ENCODE peak calls at places on chromosomes 6 and 20, in four cellular contexts. W is pons, D is nucleus accumbens, J is COR-L47. A is an unnamed sample.

GRCh38 chr6:112466378-112467151 is 119.4 kb downstream of the RFPL4B start:
- DNase-seq in W (no peak), J (no peak), D (no peak), A (no peak)

GRCh38 chr20:34815636-34816035 is 9.8 kb downstream of the NCOA6 start:
- DNase-seq in J (no peak), D (no peak), W (no peak), A (no peak)

GRCh38 chr6:127634178-127634577 is 57.2 kb downstream of the C6orf58 start:
- DNase-seq in W (no peak), J (no peak), D (no peak), A (no peak)

GRCh38 chr20:11054266-11055025 is 380.6 kb upstream of the JAG1 start:
- DNase-seq in W (no peak), D (no peak), J (no peak), A (no peak)

GRCh38 chr6:139327038-139327437 is 35.2 kb upstream of the TXLNB start:
- DNase-seq in W (no peak), J (no peak), D (no peak), A (no peak)

GRCh38 chr6:129567374-129567773 is 142.6 kb downstream of the ARHGAP18 start:
- DNase-seq in D (no peak), W (peak; percentile 6), J (no peak), A (no peak)

GRCh38 chr20:36499723-36500501 is 41.4 kb upstream of the MYL9 start:
- DNase-seq in W (no peak), D (no peak), J (no peak), A (no peak)

GRCh38 chr20:31573555-31574295 is 31.4 kb upstream of the ID1 start:
- DNase-seq in J (peak; percentile 81), D (no peak), W (no peak), A (no peak)

GRCh38 chr6:106448000-106448426 is 87.5 kb downstream of the CRYBG1 start:
- DNase-seq in W (peak; percentile 61), J (no peak), D (no peak), A (peak; percentile 47)

GRCh38 chr6:77463308-77463880 is at the start of gene HTR1B:
- DNase-seq in J (no peak), W (no peak), D (no peak), A (no peak)

GRCh38 chr20:59392741-59393140 is 92.3 kb downstream of the EDN3 start:
- DNase-seq in D (no peak), J (no peak), W (no peak), A (no peak)

GRCh38 chr6:104268389-104268788 is 591.3 kb downstream of the HACE1 start:
- DNase-seq in D (no peak), J (no peak), W (no peak), A (no peak)

GRCh38 chr20:19692685-19693119 is 65.4 kb upstream of the RIN2 start:
- DNase-seq in D (peak; percentile 38), J (peak; percentile 16), W (peak; percentile 23), A (peak; percentile 45)

GRCh38 chr20:39381598-39381997 is 419.5 kb downstream of the DHX35 start:
- DNase-seq in J (no peak), W (no peak), D (no peak), A (peak; percentile 34)

GRCh38 chr6:36578030-36578825 is 15.9 kb upstream of the SRSF3 start:
- DNase-seq in J (no peak), W (no peak), D (no peak), A (no peak)

GRCh38 chr6:144447487-144447886 is 162.4 kb downstream of the UTRN start:
- DNase-seq in J (no peak), D (no peak), W (no peak), A (no peak)

GRCh38 chr20:48186915-48187314 is 401.6 kb upstream of the SULF2 start:
- DNase-seq in D (no peak), J (no peak), W (no peak), A (no peak)

GRCh38 chr6:26022166-26022510 is 59.5 kb downstream of the TRIM38 start:
- DNase-seq in W (peak; percentile 95), J (peak; percentile 73), D (peak; percentile 60), A (peak; percentile 89)

GRCh38 chr6:92777146-92777740 is 642.1 kb downstream of the EPHA7 start:
- DNase-seq in W (peak; percentile 56), D (no peak), J (peak; percentile 60), A (peak; percentile 58)

GRCh38 chr6:6004147-6004995 is 2.4 kb downstream of the NRN1 start:
- DNase-seq in D (no peak), W (peak; percentile 25), J (no peak), A (peak; percentile 30)

GRCh38 chr6:135146160-135146920 is 34.8 kb upstream of the MYB start:
- DNase-seq in W (no peak), D (no peak), J (no peak), A (no peak)

GRCh38 chr20:17642404-17643269 is 39.4 kb downstream of the RRBP1 start:
- DNase-seq in D (no peak), J (no peak), W (no peak), A (no peak)

GRCh38 chr6:113599444-113599843 is 257.7 kb upstream of the MARCKS start:
- DNase-seq in D (no peak), W (no peak), J (no peak), A (no peak)

GRCh38 chr6:123802697-123803455 is 789 bp upstream of the NKAIN2 start:
- DNase-seq in W (peak; percentile 85), J (peak; percentile 84), D (peak; percentile 84), A (peak; percentile 92)

GRCh38 chr6:109455502-109456282 is at the start of gene MICAL1:
- DNase-seq in J (peak; percentile 42), W (peak; percentile 40), D (peak; percentile 70), A (peak; percentile 67)

GRCh38 chr6:3812596-3812995 is 36.6 kb upstream of the FAM50B start:
- DNase-seq in J (no peak), D (no peak), W (no peak), A (no peak)

GRCh38 chr6:10993896-10994295 is 50.2 kb downstream of the ELOVL2 start:
- DNase-seq in D (no peak), W (no peak), J (no peak), A (no peak)

GRCh38 chr6:3385660-3386151 is 71.1 kb downstream of the SLC22A23 start:
- DNase-seq in D (peak; percentile 75), W (peak; percentile 98), J (no peak), A (peak; percentile 95)

GRCh38 chr6:36685926-36686667 is 7.6 kb downstream of the CDKN1A start:
- DNase-seq in W (no peak), D (no peak), J (no peak), A (no peak)

GRCh38 chr6:139250296-139251274 is 41.2 kb downstream of the TXLNB start:
- DNase-seq in J (no peak), D (peak; percentile 31), W (peak; percentile 60), A (peak; percentile 66)